ENCODE peak calls at places on chromosomes 2 and 18, in seven cellular contexts. One of them, this sample, is unnamed.

GRCh38 chr2:188969236-188970032 is 4.7 kb upstream of the COL3A1 start:
- DNase-seq in spleen: no peak
- DNase-seq in cardiac muscle cell: peak
- DNase-seq in posterior cingulate gyrus: no peak
- DNase-seq in GM04504: peak
- DNase-seq in A549: peak
- DNase-seq in activated T-cell treated with anti-CD3 and anti-CD28 coated beads, Interleukin-2, amount 50 U/mL, for 72 hours: no peak
- DNase-seq in this sample: no peak

GRCh38 chr2:96907405-96908041 is 37.6 kb upstream of the SEMA4C start:
- DNase-seq in spleen: no peak
- DNase-seq in A549: no peak
- DNase-seq in activated T-cell treated with anti-CD3 and anti-CD28 coated beads, Interleukin-2, amount 50 U/mL, for 72 hours: no peak
- DNase-seq in GM04504: no peak
- DNase-seq in cardiac muscle cell: peak
- DNase-seq in posterior cingulate gyrus: peak
- DNase-seq in this sample: no peak

GRCh38 chr2:212863185-212863588 is 288.2 kb downstream of the IKZF2 start:
- DNase-seq in GM04504: no peak
- DNase-seq in A549: peak
- DNase-seq in cardiac muscle cell: peak
- DNase-seq in spleen: peak
- DNase-seq in posterior cingulate gyrus: no peak
- DNase-seq in activated T-cell treated with anti-CD3 and anti-CD28 coated beads, Interleukin-2, amount 50 U/mL, for 72 hours: peak
- DNase-seq in this sample: no peak

GRCh38 chr2:26475832-26476501 is 2.0 kb downstream of the OTOF start:
- DNase-seq in GM04504: no peak
- DNase-seq in posterior cingulate gyrus: no peak
- DNase-seq in spleen: peak
- DNase-seq in activated T-cell treated with anti-CD3 and anti-CD28 coated beads, Interleukin-2, amount 50 U/mL, for 72 hours: no peak
- DNase-seq in A549: no peak
- DNase-seq in cardiac muscle cell: no peak
- DNase-seq in this sample: no peak

GRCh38 chr2:140990416-140990815 is 1140.4 kb downstream of the LRP1B start:
- DNase-seq in posterior cingulate gyrus: no peak
- DNase-seq in A549: peak
- DNase-seq in spleen: no peak
- DNase-seq in cardiac muscle cell: peak
- DNase-seq in GM04504: peak
- DNase-seq in activated T-cell treated with anti-CD3 and anti-CD28 coated beads, Interleukin-2, amount 50 U/mL, for 72 hours: no peak
- DNase-seq in this sample: no peak

GRCh38 chr18:55265916-55266488 is 306.7 kb upstream of the CCDC68 start:
- DNase-seq in activated T-cell treated with anti-CD3 and anti-CD28 coated beads, Interleukin-2, amount 50 U/mL, for 72 hours: no peak
- DNase-seq in posterior cingulate gyrus: no peak
- DNase-seq in spleen: no peak
- DNase-seq in A549: no peak
- DNase-seq in GM04504: no peak
- DNase-seq in cardiac muscle cell: peak
- DNase-seq in this sample: no peak

GRCh38 chr2:45724329-45724728 is 72.9 kb downstream of the PRKCE start:
- DNase-seq in spleen: no peak
- DNase-seq in GM04504: no peak
- DNase-seq in activated T-cell treated with anti-CD3 and anti-CD28 coated beads, Interleukin-2, amount 50 U/mL, for 72 hours: no peak
- DNase-seq in posterior cingulate gyrus: no peak
- DNase-seq in cardiac muscle cell: no peak
- DNase-seq in A549: no peak
- DNase-seq in this sample: no peak

GRCh38 chr18:78611869-78612268 is 367.7 kb upstream of the SALL3 start:
- DNase-seq in spleen: peak
- DNase-seq in posterior cingulate gyrus: no peak
- DNase-seq in GM04504: no peak
- DNase-seq in A549: no peak
- DNase-seq in activated T-cell treated with anti-CD3 and anti-CD28 coated beads, Interleukin-2, amount 50 U/mL, for 72 hours: no peak
- DNase-seq in cardiac muscle cell: no peak
- DNase-seq in this sample: no peak

GRCh38 chr2:67694464-67694863 is 297.3 kb downstream of the ETAA1 start:
- DNase-seq in activated T-cell treated with anti-CD3 and anti-CD28 coated beads, Interleukin-2, amount 50 U/mL, for 72 hours: no peak
- DNase-seq in GM04504: no peak
- DNase-seq in A549: no peak
- DNase-seq in cardiac muscle cell: no peak
- DNase-seq in posterior cingulate gyrus: no peak
- DNase-seq in spleen: no peak
- DNase-seq in this sample: no peak

This sample was measured in HuH-7.5.